ENCODE peak calls at places on chromosome 15, in six cellular contexts. W, P, C, V, F and L are unnamed samples.

GRCh38 chr15:87939838-87940457 is 316.6 kb downstream of the NTRK3 start:
- DNase-seq in W (no peak), P (no peak), C (no peak), V (no peak), F (no peak), L (no peak)

GRCh38 chr15:77824361-77824985 is 191.8 kb upstream of the LINGO1 start:
- DNase-seq in W (no peak), P (no peak), C (no peak), V (no peak), F (no peak), L (no peak)

GRCh38 chr15:61459785-61460707 is 230.9 kb upstream of the RORA start:
- DNase-seq in W (peak), P (peak), C (no peak), V (no peak), F (no peak), L (no peak)

GRCh38 chr15:101276501-101277037 is 716 bp downstream of the SELENOS start:
- DNase-seq in W (peak), P (peak), C (no peak), V (peak), F (peak), L (peak)

GRCh38 chr15:88992912-88993376 is 79.8 kb upstream of the MFGE8 start:
- DNase-seq in W (no peak), P (no peak), C (no peak), V (peak), F (no peak), L (no peak)

GRCh38 chr15:64232400-64232799 is 69.6 kb upstream of the PPIB start:
- DNase-seq in W (peak), P (no peak), C (no peak), V (no peak), F (no peak), L (no peak)

GRCh38 chr15:73686781-73687256 is 2.6 kb downstream of the CD276 start:
- DNase-seq in W (peak), P (no peak), C (no peak), V (no peak), F (no peak), L (no peak)

GRCh38 chr15:71752604-71753289 is 57.6 kb upstream of the NR2E3 start:
- DNase-seq in W (peak), P (peak), C (peak), V (peak), F (peak), L (peak)

GRCh38 chr15:74265046-74265639 is 29.0 kb downstream of the CCDC33 start:
- DNase-seq in W (peak), P (no peak), C (no peak), V (peak), F (peak), L (peak)

GRCh38 chr15:46442196-46442595 is 807.4 kb downstream of the SQOR start:
- DNase-seq in W (peak), P (peak), C (no peak), V (no peak), F (no peak), L (no peak)

GRCh38 chr15:72947709-72948108 is 104.6 kb upstream of the NEO1 start:
- DNase-seq in W (no peak), P (no peak), C (no peak), V (no peak), F (no peak), L (no peak)

GRCh38 chr15:40959331-40960141 is 6.3 kb downstream of the CHAC1 start:
- DNase-seq in W (no peak), P (no peak), C (no peak), V (peak), F (peak), L (no peak)

GRCh38 chr15:41341519-41341918 is 8.8 kb downstream of the NUSAP1 start:
- DNase-seq in W (peak), P (no peak), C (no peak), V (no peak), F (no peak), L (no peak)

GRCh38 chr15:31049682-31050606 is 51.6 kb downstream of the TRPM1 start:
- DNase-seq in W (no peak), P (no peak), C (no peak), V (no peak), F (no peak), L (peak)

GRCh38 chr15:64092075-64092820 is 1.4 kb downstream of the CIAO2A start:
- DNase-seq in W (no peak), P (no peak), C (no peak), V (peak), F (no peak), L (peak)

GRCh38 chr15:64502537-64502936 is 42.2 kb downstream of the ZNF609 start:
- DNase-seq in W (peak), P (no peak), C (no peak), V (no peak), F (no peak), L (no peak)

GRCh38 chr15:96268421-96269204 is 61.9 kb upstream of the NR2F2 start:
- DNase-seq in W (peak), P (no peak), C (no peak), V (peak), F (no peak), L (no peak)

GRCh38 chr15:77507151-77507847 is 86.6 kb downstream of the HMG20A start:
- DNase-seq in W (peak), P (no peak), C (no peak), V (no peak), F (no peak), L (no peak)

GRCh38 chr15:47817825-47818681 is 100.7 kb downstream of the SEMA6D start:
- DNase-seq in W (no peak), P (peak), C (no peak), V (peak), F (peak), L (no peak)

GRCh38 chr15:64856429-64857145 is 14.9 kb downstream of the PLEKHO2 start:
- DNase-seq in W (peak), P (peak), C (no peak), V (no peak), F (peak), L (no peak)

GRCh38 chr15:69604050-69604378 is 151.4 kb downstream of the RPLP1 start:
- DNase-seq in W (no peak), P (no peak), C (peak), V (peak), F (no peak), L (no peak)

GRCh38 chr15:75830910-75831805 is 12.1 kb upstream of the UBE2Q2 start:
- DNase-seq in W (no peak), P (peak), C (no peak), V (no peak), F (peak), L (no peak)

GRCh38 chr15:52804526-52805081 is 14.5 kb upstream of the ONECUT1 start:
- DNase-seq in W (peak), P (no peak), C (no peak), V (peak), F (peak), L (no peak)
- H2AFZ ChIP-seq in W (peak), P (no peak), C (no peak), V (no peak), F (peak), L (no peak)

GRCh38 chr15:68543546-68544008 is 35.2 kb upstream of the CORO2B start:
- DNase-seq in W (peak), P (no peak), C (no peak), V (no peak), F (no peak), L (no peak)

GRCh38 chr15:68550004-68550403 is 28.8 kb upstream of the CORO2B start:
- DNase-seq in W (no peak), P (no peak), C (no peak), V (no peak), F (no peak), L (no peak)

GRCh38 chr15:68542771-68543544 is 35.8 kb upstream of the CORO2B start:
- DNase-seq in W (peak), P (no peak), C (no peak), V (no peak), F (no peak), L (no peak)

GRCh38 chr15:68548375-68548774 is 30.4 kb upstream of the CORO2B start:
- DNase-seq in W (no peak), P (no peak), C (no peak), V (no peak), F (no peak), L (no peak)

DNA sequence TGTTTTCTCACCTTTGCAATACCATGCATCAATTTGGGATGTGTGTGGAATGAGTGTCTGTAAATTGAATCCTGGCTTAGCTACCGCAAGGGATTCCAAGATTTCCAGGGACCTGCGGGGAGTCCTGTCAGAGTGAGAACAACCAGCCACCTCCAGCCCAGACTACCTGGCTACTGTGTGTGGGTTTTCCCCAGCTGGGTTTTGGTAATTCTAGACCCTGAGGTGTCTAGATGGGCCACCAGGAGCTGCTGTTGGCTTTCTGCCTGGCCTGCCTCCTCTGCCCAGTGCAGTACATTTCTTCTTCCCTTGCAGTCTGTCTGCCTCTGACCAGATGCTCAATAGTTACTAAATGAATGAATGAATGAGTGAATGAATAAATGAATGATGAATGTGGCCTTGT is 32.5 kb upstream of the CORO2B start:
- DNase-seq in W (no peak), P (no peak), C (no peak), V (no peak), F (no peak), L (no peak)
- H3K4me3 ChIP-seq in W (no peak), P (no peak), C (no peak), V (no peak), F (no peak), L (no peak)

DNA sequence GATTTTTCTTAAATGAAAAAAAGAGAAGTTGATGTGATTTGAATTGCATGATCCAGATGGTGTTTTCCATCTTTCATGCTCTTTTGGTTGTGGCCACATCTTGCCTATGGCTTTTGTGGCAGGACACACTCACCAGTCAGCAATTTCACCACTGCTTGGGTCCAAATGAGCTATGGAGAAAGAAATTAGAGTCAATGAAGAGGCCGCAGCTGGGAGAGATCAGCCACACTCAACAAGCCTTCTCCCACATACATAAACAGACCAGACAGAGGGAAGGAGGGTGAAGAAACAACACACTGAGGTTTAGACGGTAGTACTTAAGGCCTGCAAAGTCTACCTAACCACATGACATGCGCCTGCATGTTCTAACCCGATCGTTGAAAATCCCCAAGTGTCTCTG is 110.7 kb upstream of the CDIN1 start:
- DNase-seq in W (peak), P (no peak), C (no peak), V (no peak), F (no peak), L (no peak)
- TF ChIP-seq EZH2phosphoT487 in W (no peak), P (no peak), C (no peak), V (no peak), F (no peak), L (no peak)

DNA sequence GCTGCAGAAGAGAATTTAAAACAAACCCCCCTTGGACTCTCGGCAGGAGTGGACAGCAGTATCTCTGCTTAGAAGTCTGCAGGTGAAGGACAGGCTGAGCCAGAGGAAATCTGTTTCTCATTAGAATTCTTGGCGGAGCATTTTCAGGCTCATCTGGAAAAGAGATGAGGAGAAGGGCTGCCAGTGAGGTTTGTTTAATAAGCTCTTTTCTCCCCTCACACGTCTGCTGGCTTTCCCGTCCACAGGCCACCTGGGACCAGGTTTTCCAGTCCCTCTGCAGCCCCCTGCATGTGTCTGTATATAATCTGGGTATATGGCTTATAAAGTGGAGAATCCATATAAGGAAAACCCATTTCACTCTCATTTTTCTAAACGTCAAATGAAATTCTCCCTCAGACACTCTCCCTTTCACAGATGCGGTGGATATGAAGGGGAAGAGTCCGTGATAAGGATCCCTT is 155.4 kb upstream of the TPM1 start:
- DNase-seq in W (peak), P (peak), C (no peak), V (no peak), F (no peak), L (no peak)
- H2AFZ ChIP-seq in W (peak), P (peak), C (no peak), V (peak), F (peak), L (no peak)

GRCh38 chr15:35020974-35021373 is 32.9 kb upstream of the ZNF770 start:
- DNase-seq in W (no peak), P (no peak), C (no peak), V (no peak), F (no peak), L (no peak)

GRCh38 chr15:35023794-35024193 is 35.7 kb upstream of the ZNF770 start:
- DNase-seq in W (no peak), P (no peak), C (no peak), V (peak), F (no peak), L (no peak)

GRCh38 chr15:35014265-35014664 is 26.2 kb upstream of the ZNF770 start:
- DNase-seq in W (no peak), P (no peak), C (no peak), V (no peak), F (no peak), L (no peak)

DNA sequence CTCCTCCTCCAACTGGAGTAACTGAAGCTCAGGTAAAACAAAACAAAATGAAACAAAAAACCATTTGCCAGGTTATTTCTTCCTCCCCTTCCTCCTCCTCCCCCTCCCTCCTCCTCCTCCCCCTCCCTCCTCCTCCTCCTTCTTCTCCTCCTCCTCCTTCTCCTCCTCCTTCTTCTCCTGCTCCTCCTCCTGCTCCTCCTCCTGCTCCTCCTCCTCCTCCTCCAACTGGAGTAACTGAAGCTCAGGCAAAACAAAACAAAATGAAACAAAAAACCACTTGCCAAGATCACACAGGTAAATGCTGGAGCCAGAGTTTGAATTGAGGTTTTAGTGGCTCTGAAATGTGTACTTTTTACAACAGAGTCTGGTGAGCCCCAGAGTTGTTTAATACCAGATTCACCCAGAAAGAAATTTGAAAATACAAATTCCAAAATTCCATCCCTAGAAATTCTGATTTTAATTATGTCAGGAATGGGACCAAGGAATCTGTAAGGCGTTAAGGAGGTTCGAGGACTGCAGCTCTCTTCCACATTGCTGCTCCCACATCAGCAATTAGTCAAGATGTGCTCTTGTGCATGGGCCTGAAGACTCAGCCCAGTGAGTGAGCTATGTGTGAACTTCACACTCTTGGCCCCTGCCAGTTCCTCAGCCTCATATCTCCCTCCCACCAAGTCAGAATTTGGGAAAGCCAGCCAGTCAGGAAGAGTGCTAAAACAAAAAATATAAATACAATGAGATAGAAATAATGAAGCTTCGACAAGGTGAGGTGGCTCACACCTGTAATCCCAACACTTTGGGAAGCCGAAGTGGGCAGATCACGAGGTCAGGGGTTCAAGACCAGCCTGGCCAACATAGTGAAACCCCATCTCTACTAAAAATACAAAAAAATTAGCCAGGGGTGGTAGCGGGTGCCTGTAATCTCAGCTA is 31.6 kb upstream of the ZNF770 start:
- DNase-seq in W (peak), P (no peak), C (peak), V (peak), F (no peak), L (no peak)
- H3K4me3 ChIP-seq in W (no peak), P (no peak), C (no peak), V (peak), F (no peak), L (no peak)

GRCh38 chr15:29071907-29072273 is 186.1 kb downstream of the APBA2 start:
- DNase-seq in W (no peak), P (no peak), C (no peak), V (no peak), F (no peak), L (no peak)

GRCh38 chr15:29072444-29072843 is 186.7 kb downstream of the APBA2 start:
- DNase-seq in W (no peak), P (no peak), C (no peak), V (no peak), F (no peak), L (no peak)

GRCh38 chr15:29070471-29071192 is 184.9 kb downstream of the APBA2 start:
- DNase-seq in W (no peak), P (no peak), C (no peak), V (no peak), F (no peak), L (no peak)

GRCh38 chr15:29071193-29071906 is 185.6 kb downstream of the APBA2 start:
- DNase-seq in W (no peak), P (no peak), C (no peak), V (no peak), F (peak), L (no peak)

DNA sequence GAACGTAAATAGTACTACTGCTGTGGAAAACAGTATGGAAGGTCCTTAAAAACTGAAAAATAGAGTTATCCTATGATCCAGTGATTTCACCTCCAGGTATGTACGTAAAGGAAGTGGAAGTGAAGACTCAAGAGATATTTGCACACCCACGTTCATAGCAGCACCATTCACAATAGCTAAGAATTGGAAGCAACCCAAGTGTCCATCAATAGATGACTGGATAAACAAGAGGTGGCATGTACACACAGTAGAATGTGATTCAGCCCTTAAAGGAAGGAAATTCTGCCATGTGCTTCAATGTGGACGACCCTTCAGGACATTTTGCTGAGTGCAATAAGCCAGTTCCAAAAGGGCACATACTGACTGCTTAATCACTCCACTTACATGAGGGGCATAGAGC is 188.3 kb downstream of the APBA2 start:
- DNase-seq in W (no peak), P (no peak), C (no peak), V (no peak), F (no peak), L (no peak)
- TF ChIP-seq EZH2phosphoT487 in W (no peak), P (no peak), C (no peak), V (no peak), F (no peak), L (no peak)

DNA sequence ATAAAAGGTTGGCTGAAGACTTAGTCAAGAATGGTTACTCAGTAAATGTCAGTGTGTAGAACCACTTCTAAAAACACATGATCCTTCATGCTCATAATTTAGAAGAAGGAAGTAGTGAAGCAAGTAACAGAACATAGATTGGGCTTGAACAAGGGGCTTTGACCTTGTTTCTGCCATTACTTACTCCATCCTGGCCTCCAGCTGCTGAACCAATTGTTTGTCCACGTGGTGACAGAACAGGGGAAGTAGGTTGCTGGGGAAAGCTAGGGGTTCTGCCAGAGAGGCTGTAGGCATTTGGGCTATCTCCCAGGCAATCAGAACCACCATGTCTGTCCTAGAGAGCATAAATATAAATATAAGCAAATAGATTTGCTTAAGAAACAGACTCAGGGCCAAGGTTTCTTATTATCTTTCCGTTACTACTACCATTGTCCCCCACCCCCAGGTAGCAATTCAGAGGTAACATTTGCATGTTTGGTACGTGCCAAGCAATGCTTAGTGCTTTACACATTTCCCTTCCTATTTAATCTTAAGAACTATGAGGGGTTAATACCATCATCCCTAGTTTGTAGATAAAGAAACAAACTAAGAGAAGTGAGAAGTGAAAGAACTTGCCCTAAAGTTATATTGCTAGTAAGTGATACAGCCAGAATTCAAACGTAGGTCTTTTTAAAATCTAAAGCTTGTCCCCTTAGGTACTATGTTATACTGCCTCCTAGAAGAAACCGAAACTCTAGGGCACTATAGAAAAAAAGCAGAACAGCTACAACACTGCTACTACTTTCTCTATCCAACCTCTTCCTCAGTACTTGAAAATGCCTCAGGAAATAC is 3.0 kb upstream of the SPG11 start:
- DNase-seq in W (no peak), P (no peak), C (no peak), V (no peak), F (no peak), L (peak)
- H2AFZ ChIP-seq in W (peak), P (no peak), C (no peak), V (peak), F (peak), L (peak)